ENCODE peak calls at places on chromosome 5, in nine cellular contexts. J is HCT116, K is K562, G is A549, W is SK-N-SH, X is GM23338, A is GM12878, V is HL-60, Y is HepG2. M is an unnamed sample.

GRCh38 chr5:89377752-89378455 is 494.9 kb upstream of the MEF2C start:
- DNase-seq in X (no peak), K (peak), A (no peak), J (no peak), V (no peak), Y (no peak), W (no peak), G (no peak), M (no peak)

GRCh38 chr5:77921369-77921768 is 145.2 kb upstream of the TBCA start:
- DNase-seq in Y (no peak), A (no peak), X (no peak), V (no peak), K (no peak), W (no peak), J (no peak), G (no peak), M (no peak)

GRCh38 chr5:87746891-87747366 is 334.2 kb upstream of the CCNH start:
- DNase-seq in V (no peak), W (no peak), A (no peak), Y (no peak), J (peak), G (no peak), X (no peak), K (no peak), M (no peak)

GRCh38 chr5:31887556-31887955 is 248.6 kb downstream of the PDZD2 start:
- DNase-seq in X (no peak), J (no peak), V (no peak), G (no peak), Y (no peak), W (no peak), K (no peak), A (no peak), M (no peak)

GRCh38 chr5:51018423-51018822 is 352.0 kb downstream of the PARP8 start:
- DNase-seq in J (no peak), V (no peak), A (no peak), X (no peak), G (no peak), W (no peak), K (no peak), Y (no peak), M (no peak)

GRCh38 chr5:178430187-178431062 is 159.8 kb downstream of the COL23A1 start:
- DNase-seq in Y (peak), K (no peak), X (no peak), J (no peak), V (no peak), W (peak), A (no peak), G (no peak), M (no peak)

GRCh38 chr5:171816666-171817065 is 31.0 kb downstream of the SMIM23 start:
- DNase-seq in A (no peak), V (no peak), J (no peak), Y (no peak), X (no peak), G (no peak), K (no peak), W (no peak), M (no peak)

GRCh38 chr5:138981131-138981530 is 106.0 kb upstream of the LRRTM2 start:
- DNase-seq in X (no peak), Y (no peak), K (no peak), G (no peak), J (no peak), V (no peak), W (no peak), A (no peak), M (no peak)

GRCh38 chr5:93585054-93585751 is 2.2 kb downstream of the NR2F1 start:
- DNase-seq in Y (no peak), W (peak), V (no peak), X (peak), J (no peak), A (no peak), K (no peak), G (peak), M (no peak)

GRCh38 chr5:134140530-134141201 is 26.2 kb downstream of the TCF7 start:
- DNase-seq in K (peak), X (peak), W (peak), J (peak), G (peak), A (no peak), Y (peak), V (peak), M (no peak)

GRCh38 chr5:2917093-2917492 is 165.6 kb upstream of the IRX2 start:
- DNase-seq in J (no peak), A (no peak), Y (no peak), V (no peak), K (no peak), X (no peak), G (no peak), W (no peak), M (no peak)

GRCh38 chr5:74767579-74767913 is 497 bp downstream of the NSA2 start:
- DNase-seq in W (no peak), V (no peak), K (peak), X (peak), Y (peak), A (no peak), G (peak), J (peak), M (no peak)

GRCh38 chr5:1255081-1255561 is 29.9 kb downstream of the SLC6A18 start:
- DNase-seq in X (no peak), K (no peak), G (no peak), W (no peak), J (no peak), A (no peak), Y (no peak), V (no peak), M (no peak)

GRCh38 chr5:176360894-176361436 is 599 bp downstream of the KIAA1191 start:
- DNase-seq in K (no peak), A (no peak), V (no peak), X (peak), G (no peak), W (no peak), Y (no peak), J (no peak), M (no peak)

GRCh38 chr5:59732806-59733205 is 160.7 kb downstream of the PDE4D start:
- DNase-seq in A (no peak), Y (no peak), K (no peak), W (no peak), V (no peak), J (no peak), G (no peak), X (no peak), M (no peak)

GRCh38 chr5:95184924-95185323 is 100.0 kb downstream of the MCTP1 start:
- DNase-seq in W (no peak), G (no peak), K (no peak), J (no peak), Y (no peak), X (no peak), A (no peak), V (peak), M (no peak)

DNA sequence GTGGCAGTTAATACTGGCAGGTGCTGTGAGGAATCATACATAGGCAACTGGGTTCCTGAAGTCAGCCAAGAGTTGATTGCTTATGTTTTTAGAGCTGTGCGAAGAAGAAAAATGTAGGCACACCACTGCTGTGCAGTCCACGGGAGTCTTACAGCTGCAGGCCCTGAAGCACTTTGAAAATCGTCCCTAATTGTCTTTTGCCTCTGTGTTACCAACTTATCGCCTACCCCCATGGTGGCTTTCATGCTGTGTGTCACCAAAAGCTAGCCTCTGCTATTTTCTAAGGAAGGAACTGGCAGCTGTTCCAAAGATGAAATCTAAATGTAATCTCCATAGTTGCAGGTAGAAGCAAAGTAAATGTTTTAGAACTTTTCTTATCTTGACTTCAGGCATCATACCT is 263.9 kb downstream of the ARRDC3 start:
- DNase-seq in G (no peak), K (no peak), J (no peak), V (no peak), W (no peak), A (no peak), X (no peak), Y (no peak), M (no peak)
- TF ChIP-seq CTCF in G (no peak), K (no peak), J (no peak), V (no peak), W (no peak), A (no peak), X (no peak), Y (no peak), M (no peak)

DNA sequence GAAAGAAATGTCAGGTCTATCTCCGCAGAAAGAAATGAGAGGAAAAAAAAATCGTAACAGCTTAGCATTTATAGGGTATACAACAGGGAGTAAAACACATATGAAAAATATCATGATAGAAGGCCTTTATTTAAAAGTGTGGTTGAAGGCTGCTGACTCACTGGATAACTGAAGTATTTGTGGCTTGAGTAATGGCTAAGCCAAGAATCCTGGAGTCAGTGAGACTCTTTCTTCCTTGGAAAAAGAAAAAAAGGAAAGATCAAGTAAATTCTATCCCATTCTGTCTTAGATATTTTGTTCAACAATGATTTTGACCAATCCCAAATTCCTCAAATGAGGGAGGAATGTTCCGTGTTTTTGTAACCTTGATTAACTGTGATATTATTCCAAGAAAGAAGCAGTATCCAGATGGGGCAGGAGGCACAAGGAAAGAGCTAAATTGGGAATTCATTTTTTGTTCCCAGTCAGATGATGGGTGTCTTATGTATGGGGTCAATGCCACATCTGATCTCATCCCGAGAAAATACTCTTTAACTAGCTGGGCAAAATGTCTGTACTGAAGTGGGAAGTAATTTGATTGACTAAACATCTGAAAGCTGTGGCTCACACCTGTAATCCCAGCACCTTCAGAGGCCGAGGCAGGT is 64.3 kb upstream of the MYO10 start:
- DNase-seq in J (peak), Y (no peak), W (no peak), K (no peak), X (no peak), V (no peak), G (peak), A (no peak), M (peak)
- TF ChIP-seq REST in J (no peak), Y (no peak), W (no peak), K (no peak), X (no peak), V (no peak), G (no peak), A (no peak), M (no peak)

DNA sequence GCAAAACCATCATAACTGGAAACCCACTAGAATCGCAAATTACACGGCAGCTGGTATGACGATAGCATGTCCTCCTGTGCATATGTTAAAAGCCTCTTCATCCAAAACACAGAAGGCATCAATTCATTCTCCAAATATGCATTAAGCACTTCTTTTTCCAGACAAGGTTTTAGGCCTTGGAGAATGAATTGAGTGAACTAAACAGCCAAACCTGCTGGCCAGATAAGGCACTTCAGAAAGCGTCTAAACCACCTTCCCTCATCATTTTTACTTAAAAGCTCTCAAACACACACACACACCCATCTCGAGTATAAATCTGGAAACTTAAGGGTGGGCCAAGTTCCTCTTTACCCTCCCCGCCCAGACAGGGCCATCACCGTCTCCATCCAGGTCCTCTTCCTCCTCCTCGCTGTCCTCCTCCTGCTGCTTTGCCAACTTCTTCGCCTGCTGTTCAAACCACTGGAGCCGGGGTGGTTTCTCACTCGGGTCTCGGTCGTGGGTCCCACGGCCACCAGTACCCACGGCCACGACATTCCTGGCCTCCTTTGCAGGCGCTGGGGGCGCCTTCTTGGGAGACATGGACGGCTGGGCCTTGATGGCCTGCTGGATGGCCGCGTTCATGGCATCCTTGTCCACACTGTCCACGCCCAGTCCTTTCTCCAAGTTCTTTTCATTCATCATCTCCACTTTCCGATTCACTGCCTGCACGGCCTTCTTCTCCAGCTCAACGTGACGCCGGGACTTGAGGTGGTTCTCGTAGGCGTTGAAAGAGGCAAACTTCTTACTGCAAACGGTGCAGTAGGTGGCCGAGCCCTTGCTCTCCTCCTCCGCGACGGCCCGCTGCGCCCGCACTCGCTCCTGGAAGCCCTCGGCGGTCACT is 696 bp downstream of the ZNF622 start:
- DNase-seq in J (no peak), G (no peak), W (no peak), K (peak), A (no peak), V (no peak), Y (no peak), X (peak), M (no peak)
- TF ChIP-seq CTCF in J (no peak), G (no peak), W (no peak), K (no peak), A (no peak), V (no peak), Y (no peak), X (no peak), M (no peak)

GRCh38 chr5:65624570-65625555 is at the start of the genes SHLD3 and TRAPPC13:
- DNase-seq in W (peak), A (peak), J (peak), X (peak), K (peak), Y (peak), V (peak), G (peak), M (peak)

GRCh38 chr5:65623482-65623881 is 651 bp downstream of the TRIM23 start:
- DNase-seq in X (no peak), J (no peak), A (no peak), W (peak), V (no peak), Y (no peak), K (peak), G (no peak), M (no peak)

GRCh38 chr5:65630981-65631380 is 6.2 kb downstream of the SHLD3 start:
- DNase-seq in G (no peak), A (no peak), Y (peak), J (no peak), X (no peak), V (no peak), K (no peak), W (no peak), M (no peak)

GRCh38 chr5:65624025-65624569 is at the start of gene TRIM23:
- DNase-seq in W (peak), J (peak), X (peak), Y (peak), G (peak), A (peak), V (peak), K (peak), M (peak)

GRCh38 chr5:65625743-65626142 is 916 bp downstream of the SHLD3 start:
- DNase-seq in V (no peak), A (no peak), G (no peak), W (no peak), K (peak), X (peak), J (no peak), Y (no peak), M (no peak)
- TF ChIP-seq REST in V (no peak), A (no peak), G (no peak), W (no peak), K (no peak), X (no peak), J (no peak), Y (no peak), M (no peak)

DNA sequence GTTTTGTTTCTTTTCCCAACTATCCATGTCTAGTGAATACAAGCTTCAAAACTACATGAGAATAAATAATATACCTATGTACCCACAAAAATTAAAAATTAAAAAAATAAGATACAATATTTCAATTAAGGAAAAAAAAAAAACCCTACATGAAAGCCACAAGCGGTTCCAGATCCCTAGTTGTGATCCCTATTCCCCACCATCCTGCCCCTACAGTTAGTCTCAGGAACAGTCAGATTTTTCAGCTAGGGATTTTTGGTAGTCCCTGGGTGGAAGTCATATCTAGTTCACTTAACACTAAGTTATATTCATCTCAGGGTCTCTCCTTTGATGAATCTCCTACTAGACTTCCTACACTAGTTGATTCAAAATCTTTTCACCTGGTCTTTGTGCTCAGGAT is 18.5 kb upstream of the PCDHB1 start:
- DNase-seq in X (peak), A (no peak), G (no peak), V (no peak), Y (no peak), J (no peak), K (no peak), W (no peak), M (no peak)
- TF ChIP-seq CTCF in X (peak), A (no peak), G (no peak), V (no peak), Y (no peak), J (no peak), K (no peak), W (no peak), M (no peak)

M was measured in Panc1.